ENCODE peak calls at places on chromosome 3, in eight cellular contexts. One of them, this sample, is unnamed.

GRCh38 chr3:154886437-154886836 is 193.7 kb upstream of the MME start:
- DNase-seq in body of pancreas: no peak
- DNase-seq in tibial artery: no peak
- DNase-seq in MM.1S: no peak
- DNase-seq in PC-3: peak; percentile 85
- DNase-seq in fibroblast of lung: peak; percentile 97
- DNase-seq in GM06990: no peak
- DNase-seq in cardiac muscle cell: peak; percentile 93
- DNase-seq in this sample: no peak

GRCh38 chr3:69065318-69065964 is 13.3 kb upstream of the TMF1 start:
- DNase-seq in GM06990: no peak
- DNase-seq in body of pancreas: no peak
- DNase-seq in tibial artery: no peak
- DNase-seq in cardiac muscle cell: no peak
- DNase-seq in MM.1S: no peak
- DNase-seq in fibroblast of lung: no peak
- DNase-seq in PC-3: no peak
- DNase-seq in this sample: no peak

GRCh38 chr3:5115506-5116162 is 6.5 kb upstream of the ARL8B start:
- DNase-seq in body of pancreas: no peak
- DNase-seq in cardiac muscle cell: no peak
- DNase-seq in fibroblast of lung: no peak
- DNase-seq in tibial artery: no peak
- DNase-seq in MM.1S: peak; percentile 39
- DNase-seq in GM06990: peak; percentile 35
- DNase-seq in PC-3: no peak
- DNase-seq in this sample: no peak

GRCh38 chr3:52291508-52292181 is 4.0 kb downstream of the GLYCTK start:
- DNase-seq in cardiac muscle cell: no peak
- DNase-seq in body of pancreas: peak; percentile 35
- DNase-seq in fibroblast of lung: no peak
- DNase-seq in GM06990: no peak
- DNase-seq in MM.1S: no peak
- DNase-seq in PC-3: peak; percentile 45
- DNase-seq in tibial artery: no peak
- DNase-seq in this sample: no peak

GRCh38 chr3:110296885-110297284 is 774.7 kb upstream of the NECTIN3 start:
- DNase-seq in GM06990: no peak
- DNase-seq in body of pancreas: no peak
- DNase-seq in cardiac muscle cell: no peak
- DNase-seq in fibroblast of lung: peak; percentile 60
- DNase-seq in PC-3: no peak
- DNase-seq in tibial artery: no peak
- DNase-seq in MM.1S: no peak
- DNase-seq in this sample: no peak

GRCh38 chr3:194292331-194292730 is 58.8 kb downstream of the CPN2 start:
- DNase-seq in body of pancreas: no peak
- DNase-seq in GM06990: no peak
- DNase-seq in PC-3: no peak
- DNase-seq in MM.1S: no peak
- DNase-seq in cardiac muscle cell: no peak
- DNase-seq in tibial artery: no peak
- DNase-seq in fibroblast of lung: no peak
- DNase-seq in this sample: no peak

GRCh38 chr3:192817053-192817452 is 89.7 kb upstream of the FGF12 start:
- DNase-seq in body of pancreas: no peak
- DNase-seq in cardiac muscle cell: no peak
- DNase-seq in MM.1S: no peak
- DNase-seq in PC-3: peak; percentile 58
- DNase-seq in fibroblast of lung: peak; percentile 81
- DNase-seq in tibial artery: no peak
- DNase-seq in GM06990: no peak
- DNase-seq in this sample: no peak

GRCh38 chr3:51637941-51638471 is 33.0 kb upstream of the TEX264 start:
- DNase-seq in PC-3: peak; percentile 76
- DNase-seq in cardiac muscle cell: peak; percentile 71
- DNase-seq in body of pancreas: no peak
- DNase-seq in GM06990: no peak
- DNase-seq in MM.1S: peak; percentile 75
- DNase-seq in tibial artery: no peak
- DNase-seq in fibroblast of lung: peak; percentile 43
- DNase-seq in this sample: no peak

GRCh38 chr3:193869221-193870201 is 266.4 kb upstream of the HES1 start:
- DNase-seq in PC-3: peak; percentile 97
- DNase-seq in fibroblast of lung: peak; percentile 96
- DNase-seq in GM06990: peak; percentile 30
- DNase-seq in cardiac muscle cell: peak; percentile 81
- DNase-seq in MM.1S: no peak
- DNase-seq in body of pancreas: no peak
- DNase-seq in tibial artery: no peak
- DNase-seq in this sample: peak; percentile 46

GRCh38 chr3:124700880-124701684 is 29.2 kb upstream of the UMPS start:
- DNase-seq in body of pancreas: peak; percentile 51
- DNase-seq in MM.1S: no peak
- DNase-seq in fibroblast of lung: peak; percentile 56
- DNase-seq in GM06990: no peak
- DNase-seq in PC-3: peak; percentile 29
- DNase-seq in cardiac muscle cell: no peak
- DNase-seq in tibial artery: no peak
- DNase-seq in this sample: no peak

GRCh38 chr3:25283596-25283995 is 144.5 kb upstream of the RARB start:
- DNase-seq in body of pancreas: no peak
- DNase-seq in PC-3: no peak
- DNase-seq in tibial artery: no peak
- DNase-seq in MM.1S: no peak
- DNase-seq in fibroblast of lung: no peak
- DNase-seq in GM06990: no peak
- DNase-seq in cardiac muscle cell: no peak
- DNase-seq in this sample: no peak

GRCh38 chr3:153640689-153641308 is 478.8 kb downstream of the RAP2B start:
- DNase-seq in cardiac muscle cell: no peak
- DNase-seq in MM.1S: no peak
- DNase-seq in fibroblast of lung: no peak
- DNase-seq in GM06990: no peak
- DNase-seq in PC-3: no peak
- DNase-seq in tibial artery: no peak
- DNase-seq in body of pancreas: no peak
- DNase-seq in this sample: peak; percentile 12

GRCh38 chr3:197088370-197088769 is 58.8 kb upstream of the MELTF start:
- DNase-seq in fibroblast of lung: no peak
- DNase-seq in tibial artery: no peak
- DNase-seq in GM06990: no peak
- DNase-seq in MM.1S: no peak
- DNase-seq in cardiac muscle cell: peak; percentile 15
- DNase-seq in PC-3: no peak
- DNase-seq in body of pancreas: no peak
- DNase-seq in this sample: no peak

GRCh38 chr3:43215684-43216336 is 70.5 kb upstream of the SNRK start:
- DNase-seq in fibroblast of lung: no peak
- DNase-seq in body of pancreas: no peak
- DNase-seq in cardiac muscle cell: no peak
- DNase-seq in PC-3: no peak
- DNase-seq in MM.1S: no peak
- DNase-seq in tibial artery: no peak
- DNase-seq in GM06990: no peak
- DNase-seq in this sample: no peak
- TF ChIP-seq CTCF in fibroblast of lung: no peak
- TF ChIP-seq CTCF in body of pancreas: no peak
- TF ChIP-seq CTCF in cardiac muscle cell: no peak
- TF ChIP-seq CTCF in PC-3: peak; percentile 36
- TF ChIP-seq CTCF in MM.1S: peak; percentile 3
- TF ChIP-seq CTCF in tibial artery: no peak
- TF ChIP-seq CTCF in GM06990: peak; percentile 33
- TF ChIP-seq CTCF in this sample: no peak

DNA sequence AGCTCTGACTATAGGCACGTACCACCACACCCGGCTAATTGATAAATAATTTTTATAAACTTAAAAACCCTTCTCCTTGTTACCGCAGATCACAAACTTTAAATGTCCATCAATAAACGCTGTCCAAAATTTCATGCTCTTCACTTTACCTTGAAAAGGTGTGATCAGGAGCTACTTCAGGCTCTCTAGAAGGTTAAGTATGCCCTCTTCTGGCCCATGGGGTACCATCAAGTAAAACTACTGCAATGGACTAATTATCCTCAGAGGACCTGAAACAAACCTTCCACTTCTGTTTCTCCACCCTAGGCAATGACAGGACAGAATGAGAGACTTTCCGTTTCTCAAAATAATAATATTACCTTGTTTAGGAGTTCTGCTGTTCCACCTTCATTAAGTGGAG is 9.2 kb downstream of the LZTFL1 start:
- DNase-seq in GM06990: no peak
- DNase-seq in MM.1S: no peak
- DNase-seq in fibroblast of lung: no peak
- DNase-seq in tibial artery: no peak
- DNase-seq in body of pancreas: no peak
- DNase-seq in cardiac muscle cell: peak; percentile 17
- DNase-seq in PC-3: peak; percentile 63
- DNase-seq in this sample: no peak
- H3K36me3 ChIP-seq in GM06990: no peaks in the 10 kb centered on the region
- H3K36me3 ChIP-seq in MM.1S: no peaks in the 10 kb centered on the region
- H3K36me3 ChIP-seq in fibroblast of lung: no peaks in the 10 kb centered on the region
- H3K36me3 ChIP-seq in tibial artery: peaks cover 54% of the 10 kb centered on the region
- H3K36me3 ChIP-seq in body of pancreas: no peaks in the 10 kb centered on the region
- H3K36me3 ChIP-seq in cardiac muscle cell: peaks cover 30% of the 10 kb centered on the region
- H3K36me3 ChIP-seq in PC-3: peaks cover 8% of the 10 kb centered on the region
- H3K36me3 ChIP-seq in this sample: peaks cover 88% of the 10 kb centered on the region

GRCh38 chr3:78967061-78967460 is 800.7 kb downstream of the ROBO1 start:
- DNase-seq in GM06990: no peak
- DNase-seq in fibroblast of lung: no peak
- DNase-seq in MM.1S: no peak
- DNase-seq in PC-3: peak; percentile 20
- DNase-seq in body of pancreas: no peak
- DNase-seq in cardiac muscle cell: no peak
- DNase-seq in tibial artery: no peak
- DNase-seq in this sample: no peak
- TF ChIP-seq CTCF in GM06990: no peak
- TF ChIP-seq CTCF in fibroblast of lung: no peak
- TF ChIP-seq CTCF in MM.1S: no peak
- TF ChIP-seq CTCF in PC-3: no peak
- TF ChIP-seq CTCF in body of pancreas: no peak
- TF ChIP-seq CTCF in cardiac muscle cell: no peak
- TF ChIP-seq CTCF in tibial artery: no peak
- TF ChIP-seq CTCF in this sample: no peak

GRCh38 chr3:14477311-14477935 is 62.7 kb downstream of the GRIP2 start:
- DNase-seq in fibroblast of lung: no peak
- DNase-seq in GM06990: no peak
- DNase-seq in cardiac muscle cell: no peak
- DNase-seq in body of pancreas: no peak
- DNase-seq in PC-3: no peak
- DNase-seq in tibial artery: no peak
- DNase-seq in MM.1S: no peak
- DNase-seq in this sample: peak; percentile 30
- H3K36me3 ChIP-seq in fibroblast of lung: peaks cover 2% of the 10 kb centered on the region
- H3K36me3 ChIP-seq in GM06990: peaks cover 20% of the 10 kb centered on the region
- H3K36me3 ChIP-seq in cardiac muscle cell: no peaks in the 10 kb centered on the region
- H3K36me3 ChIP-seq in body of pancreas: no peaks in the 10 kb centered on the region
- H3K36me3 ChIP-seq in PC-3: peaks cover 25% of the 10 kb centered on the region
- H3K36me3 ChIP-seq in tibial artery: peaks cover 59% of the 10 kb centered on the region
- H3K36me3 ChIP-seq in MM.1S: no peaks in the 10 kb centered on the region
- H3K36me3 ChIP-seq in this sample: peaks cover 97% of the 10 kb centered on the region

GRCh38 chr3:18246336-18247060 is 178.6 kb downstream of the SATB1 start:
- DNase-seq in fibroblast of lung: no peak
- DNase-seq in MM.1S: no peak
- DNase-seq in body of pancreas: no peak
- DNase-seq in GM06990: no peak
- DNase-seq in cardiac muscle cell: no peak
- DNase-seq in tibial artery: no peak
- DNase-seq in PC-3: no peak
- DNase-seq in this sample: no peak
- TF ChIP-seq CTCF in fibroblast of lung: no peak
- TF ChIP-seq CTCF in MM.1S: no peak
- TF ChIP-seq CTCF in body of pancreas: no peak
- TF ChIP-seq CTCF in GM06990: no peak
- TF ChIP-seq CTCF in cardiac muscle cell: no peak
- TF ChIP-seq CTCF in tibial artery: no peak
- TF ChIP-seq CTCF in PC-3: no peak
- TF ChIP-seq CTCF in this sample: no peak

GRCh38 chr3:113272369-113272748 is 61.0 kb downstream of the BOC start:
- DNase-seq in PC-3: no peak
- DNase-seq in fibroblast of lung: no peak
- DNase-seq in GM06990: no peak
- DNase-seq in MM.1S: no peak
- DNase-seq in tibial artery: no peak
- DNase-seq in cardiac muscle cell: no peak
- DNase-seq in body of pancreas: peak; percentile 11
- DNase-seq in this sample: no peak
- H3K36me3 ChIP-seq in PC-3: no peaks in the 10 kb centered on the region
- H3K36me3 ChIP-seq in fibroblast of lung: no peaks in the 10 kb centered on the region
- H3K36me3 ChIP-seq in GM06990: no peaks in the 10 kb centered on the region
- H3K36me3 ChIP-seq in MM.1S: no peaks in the 10 kb centered on the region
- H3K36me3 ChIP-seq in tibial artery: peaks cover 10% of the 10 kb centered on the region
- H3K36me3 ChIP-seq in cardiac muscle cell: peaks cover 5% of the 10 kb centered on the region
- H3K36me3 ChIP-seq in body of pancreas: no peaks in the 10 kb centered on the region
- H3K36me3 ChIP-seq in this sample: no peaks in the 10 kb centered on the region

GRCh38 chr3:100173931-100174330 is 59.6 kb upstream of the FILIP1L start:
- DNase-seq in GM06990: no peak
- DNase-seq in fibroblast of lung: no peak
- DNase-seq in PC-3: no peak
- DNase-seq in MM.1S: no peak
- DNase-seq in body of pancreas: no peak
- DNase-seq in cardiac muscle cell: no peak
- DNase-seq in tibial artery: no peak
- DNase-seq in this sample: no peak
- TF ChIP-seq CTCF in GM06990: no peak
- TF ChIP-seq CTCF in fibroblast of lung: no peak
- TF ChIP-seq CTCF in PC-3: no peak
- TF ChIP-seq CTCF in MM.1S: no peak
- TF ChIP-seq CTCF in body of pancreas: no peak
- TF ChIP-seq CTCF in cardiac muscle cell: no peak
- TF ChIP-seq CTCF in tibial artery: no peak
- TF ChIP-seq CTCF in this sample: no peak